ENCODE peak calls at places on chromosomes 2 and 18, in six cellular contexts. D, P, G, N, I and M are unnamed samples.
A peak's percentile ranks its signal among the peaks of the same experiment; 100 is the strongest.

GRCh38 chr2:201831469-201831868 is 25.1 kb downstream of the CDK15 start:
- DNase-seq in D (no peak), P (no peak), G (no peak), N (no peak), I (no peak), M (peak; percentile 83)

GRCh38 chr2:64327510-64328414 is 126.2 kb upstream of the LGALSL start:
- DNase-seq in D (peak; percentile 50), P (peak; percentile 30), G (no peak), N (peak; percentile 56), I (peak; percentile 65), M (peak; percentile 46)

GRCh38 chr2:213251618-213252017 is 32.6 kb upstream of the SPAG16 start:
- DNase-seq in D (peak; percentile 85), P (peak; percentile 93), G (peak; percentile 58), N (peak; percentile 61), I (peak; percentile 42), M (peak; percentile 77)

GRCh38 chr2:238169708-238170251 is 11.0 kb downstream of the ERFE start:
- DNase-seq in D (no peak), P (peak; percentile 70), G (peak; percentile 57), N (no peak), I (peak; percentile 20), M (peak; percentile 98)

GRCh38 chr2:160308915-160309314 is 108.8 kb upstream of the ITGB6 start:
- DNase-seq in D (peak; percentile 42), P (peak; percentile 64), G (no peak), N (no peak), I (no peak), M (peak; percentile 92)

GRCh38 chr2:29022455-29023128 is 41.5 kb downstream of the TOGARAM2 start:
- DNase-seq in D (no peak), P (no peak), G (no peak), N (no peak), I (no peak), M (no peak)

GRCh38 chr2:225464346-225465025 is 65.0 kb downstream of the NYAP2 start:
- DNase-seq in D (no peak), P (no peak), G (no peak), N (peak; percentile 76), I (no peak), M (no peak)

GRCh38 chr18:58511306-58511705 is 117.6 kb downstream of the ALPK2 start:
- DNase-seq in D (no peak), P (no peak), G (no peak), N (no peak), I (no peak), M (no peak)

GRCh38 chr2:136381722-136382633 is 264.0 kb upstream of the CXCR4 start:
- DNase-seq in D (no peak), P (no peak), G (no peak), N (peak; percentile 98), I (no peak), M (no peak)

GRCh38 chr2:228479014-228479413 is 297.5 kb upstream of the SPHKAP start:
- DNase-seq in D (no peak), P (no peak), G (no peak), N (no peak), I (no peak), M (no peak)

GRCh38 chr2:30514134-30514860 is 67.3 kb downstream of the LCLAT1 start:
- DNase-seq in D (peak; percentile 10), P (peak; percentile 77), G (no peak), N (no peak), I (peak; percentile 62), M (peak; percentile 78)

GRCh38 chr2:118224144-118224887 is 136.0 kb downstream of the INSIG2 start:
- DNase-seq in D (peak; percentile 61), P (no peak), G (no peak), N (peak; percentile 58), I (peak; percentile 50), M (peak; percentile 74)

GRCh38 chr18:26462304-26462703 is 86.0 kb downstream of the KCTD1 start:
- DNase-seq in D (no peak), P (no peak), G (no peak), N (no peak), I (no peak), M (no peak)

GRCh38 chr2:160426604-160427003 is 67.0 kb downstream of the RBMS1 start:
- DNase-seq in D (peak; percentile 19), P (no peak), G (no peak), N (no peak), I (no peak), M (no peak)

GRCh38 chr2:29663266-29663665 is 258.1 kb downstream of the ALK start:
- DNase-seq in D (no peak), P (peak; percentile 83), G (no peak), N (no peak), I (no peak), M (peak; percentile 84)

GRCh38 chr2:216549926-216550690 is 51.5 kb downstream of the RPL37A start:
- DNase-seq in D (peak; percentile 60), P (no peak), G (no peak), N (no peak), I (no peak), M (no peak)

GRCh38 chr18:3706279-3707097 is 256.5 kb downstream of the TGIF1 start:
- DNase-seq in D (no peak), P (no peak), G (no peak), N (no peak), I (no peak), M (peak; percentile 25)

GRCh38 chr2:174076040-174076439 is 110.9 kb upstream of the SP3 start:
- DNase-seq in D (no peak), P (peak; percentile 19), G (peak; percentile 53), N (no peak), I (no peak), M (peak; percentile 16)

GRCh38 chr2:174074831-174075230 is 109.7 kb upstream of the SP3 start:
- DNase-seq in D (no peak), P (no peak), G (no peak), N (no peak), I (no peak), M (no peak)

GRCh38 chr2:174078275-174078674 is 113.1 kb upstream of the SP3 start:
- DNase-seq in D (peak; percentile 33), P (peak; percentile 31), G (no peak), N (peak; percentile 34), I (no peak), M (peak; percentile 45)

GRCh38 chr2:174080672-174081121 is 115.5 kb upstream of the SP3 start:
- DNase-seq in D (no peak), P (no peak), G (no peak), N (no peak), I (no peak), M (no peak)

DNA sequence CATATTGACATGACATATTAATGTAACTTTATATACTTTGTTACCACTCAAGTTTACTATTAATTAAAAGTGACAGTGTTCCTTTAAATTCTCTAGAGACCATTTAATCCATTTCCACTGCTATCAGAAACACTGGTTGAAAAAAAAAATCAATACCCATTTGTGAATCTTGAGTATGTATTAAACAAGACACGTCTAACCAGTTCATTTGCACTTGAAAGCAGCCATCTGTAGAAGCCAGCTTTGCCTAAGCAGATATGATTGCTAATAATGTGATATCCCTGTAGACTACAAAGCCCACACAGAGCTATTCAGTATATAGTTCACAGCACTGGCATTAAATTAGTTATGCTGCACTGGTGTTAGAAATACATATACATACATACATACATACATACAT is 111.8 kb upstream of the SP3 start:
- DNase-seq in D (no peak), P (no peak), G (no peak), N (no peak), I (no peak), M (no peak)
- H3F3A ChIP-seq in D (no peaks in the 10 kb centered on the region), P (no peaks in the 10 kb centered on the region), G (peaks cover 18% of the 10 kb centered on the region), N (no peaks in the 10 kb centered on the region), I (peaks cover 3% of the 10 kb centered on the region), M (peaks cover 7% of the 10 kb centered on the region)

DNA sequence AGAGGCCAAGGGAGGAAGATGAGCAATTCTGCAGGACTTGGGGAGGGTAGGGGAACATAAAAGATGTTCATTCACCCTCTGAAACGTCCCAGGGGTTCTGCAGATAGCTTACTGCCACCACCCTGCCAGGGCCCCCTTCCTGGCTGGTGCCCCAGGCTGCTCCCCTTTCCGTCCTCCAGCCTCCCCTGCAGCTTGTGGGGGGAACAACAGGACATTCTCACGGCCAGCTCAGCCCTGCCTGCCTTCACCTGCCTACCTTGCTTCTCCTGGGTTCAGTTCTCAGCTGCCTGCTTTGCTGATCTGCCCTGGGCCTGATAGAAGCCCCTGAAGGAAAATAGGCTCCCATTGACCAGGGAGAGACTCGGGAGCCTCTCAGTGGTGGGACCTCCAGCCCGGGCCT is 251.1 kb downstream of the CELF4 start:
- DNase-seq in D (peak; percentile 38), P (no peak), G (no peak), N (no peak), I (no peak), M (no peak)
- H3K9me2 ChIP-seq in D (no peaks in the 10 kb centered on the region), P (no peaks in the 10 kb centered on the region), G (no peaks in the 10 kb centered on the region), N (no peaks in the 10 kb centered on the region), I (no peaks in the 10 kb centered on the region), M (no peaks in the 10 kb centered on the region)

DNA sequence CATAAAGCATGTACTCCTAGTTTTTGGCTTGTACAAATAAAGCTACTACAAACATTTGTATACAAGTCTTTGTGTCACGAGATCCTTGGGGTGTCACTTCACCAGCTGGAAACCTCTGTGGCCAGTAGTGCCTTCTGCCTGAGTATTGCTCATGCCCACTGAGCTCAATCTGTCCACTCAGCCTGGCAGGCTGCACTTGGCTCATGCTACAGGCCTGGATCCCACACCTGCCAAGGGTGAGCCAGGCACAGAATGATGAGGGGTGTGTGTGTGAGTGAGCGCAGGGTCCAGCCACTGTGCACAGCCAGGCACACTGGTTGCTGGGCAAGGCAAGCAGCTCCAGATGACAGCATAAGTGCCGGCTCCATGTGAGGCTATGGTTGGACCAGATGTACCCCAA is 13.1 kb downstream of the SRD5A2 start:
- DNase-seq in D (no peak), P (no peak), G (no peak), N (no peak), I (no peak), M (no peak)
- H3K79me2 ChIP-seq in D (no peaks in the 10 kb centered on the region), P (no peaks in the 10 kb centered on the region), G (no peaks in the 10 kb centered on the region), N (no peaks in the 10 kb centered on the region), I (no peaks in the 10 kb centered on the region), M (no peaks in the 10 kb centered on the region)

GRCh38 chr2:177398290-177398683 is 5.7 kb downstream of the AGPS start:
- DNase-seq in D (no peak), P (no peak), G (no peak), N (no peak), I (no peak), M (peak; percentile 14)

GRCh38 chr2:177399376-177399775 is 6.8 kb downstream of the AGPS start:
- DNase-seq in D (no peak), P (no peak), G (no peak), N (no peak), I (no peak), M (no peak)

GRCh38 chr2:177395594-177395993 is 3.0 kb downstream of the AGPS start:
- DNase-seq in D (no peak), P (no peak), G (no peak), N (no peak), I (no peak), M (no peak)

GRCh38 chr2:177396630-177397460 is 4.3 kb downstream of the AGPS start:
- DNase-seq in D (no peak), P (peak; percentile 89), G (peak; percentile 91), N (no peak), I (no peak), M (peak; percentile 81)

DNA sequence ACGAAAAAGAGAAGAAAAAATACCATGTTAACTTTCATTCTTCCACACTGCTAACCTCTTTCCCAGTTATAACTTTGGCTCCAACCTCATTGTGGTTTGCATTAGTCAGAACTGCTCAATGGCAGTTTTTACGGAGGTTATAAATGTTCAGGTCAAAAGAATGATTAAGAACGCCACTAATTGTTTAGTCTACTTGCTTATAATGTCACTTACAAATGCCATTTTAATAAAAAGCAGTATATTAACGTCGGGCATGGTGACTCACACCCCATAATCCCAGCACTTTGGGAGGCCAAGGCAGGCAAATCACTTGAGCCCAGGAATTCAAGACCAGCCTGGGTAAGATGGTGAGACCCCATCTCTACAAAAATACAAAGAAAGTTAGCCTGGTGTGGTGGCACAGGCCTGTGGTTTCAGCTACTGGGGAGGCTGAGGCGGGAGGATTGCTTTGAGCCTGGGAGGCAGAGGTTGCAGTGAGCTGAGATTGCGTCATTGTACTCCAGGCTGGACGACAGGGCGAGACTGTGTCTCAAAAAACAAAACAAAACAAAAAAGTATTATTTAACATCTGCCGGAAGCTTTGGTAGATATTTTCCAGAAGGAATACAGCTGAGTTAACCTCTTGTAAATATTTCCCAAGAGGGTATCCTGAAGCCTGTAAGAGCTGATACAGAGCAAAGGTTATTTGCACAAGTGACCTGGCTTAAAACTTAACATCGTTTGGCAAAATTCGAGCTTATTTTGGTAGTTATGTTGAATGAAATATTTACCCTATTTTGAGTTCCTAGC is 5.1 kb downstream of the AGPS start:
- DNase-seq in D (no peak), P (peak; percentile 86), G (peak; percentile 80), N (no peak), I (no peak), M (peak; percentile 92)
- H3F3A ChIP-seq in D (no peaks in the 10 kb centered on the region), P (peaks cover 3% of the 10 kb centered on the region), G (peaks cover 19% of the 10 kb centered on the region), N (no peaks in the 10 kb centered on the region), I (peaks cover 21% of the 10 kb centered on the region), M (peaks cover 37% of the 10 kb centered on the region)